ENCODE peak calls at places on chromosomes 4 and X, in four cellular contexts. L is HepG2, B is GM12878, U is K562. X is an unnamed sample.
A peak's percentile ranks its signal among the peaks of the same experiment; 100 is the strongest.

GRCh38 chr4:140130677-140131076 is 23.3 kb downstream of the MAML3 start:
- DNase-seq in L (no peak), B (no peak), U (no peak), X (peak; percentile 81)

GRCh38 chr4:110196871-110197420 is 1.5 kb downstream of the ELOVL6 start:
- DNase-seq in L (no peak), B (no peak), U (peak; percentile 55), X (no peak)

GRCh38 chrX:112641449-112641848 is 38.3 kb downstream of the LHFPL1 start:
- DNase-seq in L (no peak), B (no peak), U (no peak), X (no peak)

GRCh38 chrX:120457766-120458180 is 11.3 kb downstream of the LAMP2 start:
- DNase-seq in L (no peak), B (peak; percentile 12), U (peak; percentile 31), X (no peak)

GRCh38 chr4:114606240-114606639 is 7.6 kb downstream of the UGT8 start:
- DNase-seq in L (no peak), B (no peak), U (no peak), X (peak; percentile 32)

GRCh38 chr4:111303806-111304205 is 680.9 kb upstream of the PITX2 start:
- DNase-seq in L (no peak), B (no peak), U (no peak), X (no peak)

GRCh38 chrX:69065451-69065850 is 99.8 kb downstream of the PJA1 start:
- DNase-seq in L (no peak), B (no peak), U (no peak), X (no peak)

GRCh38 chrX:281166-281999 is at the start of gene PLCXD1:
- DNase-seq in L (peak; percentile 85), B (no peak), U (peak; percentile 89), X (no peak)

GRCh38 chrX:63508668-63509067 is 157.5 kb upstream of the SPIN4 start:
- DNase-seq in L (no peak), B (no peak), U (no peak), X (no peak)

GRCh38 chrX:63503541-63503940 is 152.4 kb upstream of the SPIN4 start:
- DNase-seq in L (no peak), B (no peak), U (no peak), X (no peak)

GRCh38 chrX:63511361-63511760 is 160.2 kb upstream of the SPIN4 start:
- DNase-seq in L (no peak), B (no peak), U (no peak), X (no peak)

DNA sequence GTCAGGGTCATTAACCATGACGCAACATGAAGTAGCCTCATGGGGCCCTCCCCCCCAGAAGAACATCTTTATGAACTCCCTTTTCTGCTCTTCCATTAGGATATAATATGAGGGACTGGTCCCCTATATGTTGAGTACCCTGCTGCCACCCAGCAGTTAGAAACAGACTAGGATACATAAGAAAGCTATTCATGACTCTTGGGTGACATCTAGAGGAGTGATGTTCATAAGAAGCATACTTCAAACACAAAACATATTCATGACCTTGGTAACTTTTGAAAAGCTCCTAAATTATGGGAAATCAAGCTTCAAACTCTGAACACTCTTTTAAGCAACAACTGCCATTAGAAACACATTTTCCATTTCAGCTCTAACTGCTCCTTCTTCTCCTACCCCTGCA is 155.2 kb upstream of the SPIN4 start:
- DNase-seq in L (peak; percentile 15), B (no peak), U (peak; percentile 44), X (peak; percentile 15)
- TF ChIP-seq RAD21 in L (no peak), B (peak; percentile 52), U (peak; percentile 35), X (peak; percentile 61)

GRCh38 chrX:152640039-152640818 is 2.5 kb downstream of the GABRQ start:
- DNase-seq in L (no peak), B (no peak), U (peak; percentile 80), X (no peak)

GRCh38 chrX:152639426-152639825 is 1.7 kb downstream of the GABRQ start:
- DNase-seq in L (no peak), B (no peak), U (no peak), X (no peak)

GRCh38 chrX:152642931-152643525 is 5.3 kb downstream of the GABRQ start:
- DNase-seq in L (no peak), B (no peak), U (no peak), X (no peak)

GRCh38 chrX:152641256-152641875 is 3.7 kb downstream of the GABRQ start:
- DNase-seq in L (no peak), B (no peak), U (no peak), X (no peak)

GRCh38 chrX:152641996-152642395 is 4.3 kb downstream of the GABRQ start:
- DNase-seq in L (no peak), B (no peak), U (peak; percentile 63), X (no peak)
- TF ChIP-seq RAD21 in L (no peak), B (peak; percentile 59), U (peak; percentile 66), X (peak; percentile 53)

DNA sequence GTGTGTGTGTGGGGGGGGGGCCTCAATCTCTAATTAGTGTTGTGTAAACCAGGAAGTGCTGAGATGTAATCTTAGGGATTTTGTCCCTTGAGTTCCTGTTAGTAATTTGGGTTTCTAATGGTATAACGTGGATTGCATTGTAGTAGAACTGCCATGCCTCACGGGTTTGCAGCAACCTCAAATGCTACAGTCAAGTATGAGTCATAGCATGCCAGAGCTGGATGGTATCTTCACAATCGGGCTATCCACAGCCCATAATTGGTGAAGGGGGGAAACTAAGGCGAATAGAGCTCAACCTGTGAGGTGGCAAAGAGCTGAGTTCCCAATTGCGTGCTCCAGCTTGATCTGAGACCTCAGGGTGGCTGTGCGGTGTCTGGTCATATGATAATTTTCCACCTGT is 2.2 kb upstream of the FMR1NB start:
- DNase-seq in L (no peak), B (no peak), U (no peak), X (no peak)
- TF ChIP-seq RAD21 in L (no peak), B (no peak), U (no peak), X (no peak)

DNA sequence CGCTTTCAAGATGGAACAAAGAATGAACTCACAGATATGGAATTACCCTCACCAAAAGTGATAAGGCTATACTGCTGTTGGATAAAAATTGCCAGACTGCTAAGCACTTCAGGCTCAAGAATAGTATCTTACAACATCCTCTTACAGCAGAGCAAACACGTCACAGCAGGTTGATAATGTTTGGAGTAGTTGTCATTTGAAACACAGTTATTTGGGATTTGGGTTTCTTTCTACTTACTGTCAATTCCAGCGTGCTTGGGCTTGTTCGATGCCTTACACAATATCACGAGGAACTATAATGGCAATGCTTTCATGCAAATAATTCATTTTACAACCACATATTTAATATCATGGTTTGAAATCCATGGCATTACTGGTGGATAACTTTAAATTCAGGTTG is 1223.7 kb upstream of the AGA start:
- DNase-seq in L (no peak), B (no peak), U (no peak), X (no peak)
- TF ChIP-seq RAD21 in L (no peak), B (no peak), U (no peak), X (no peak)

GRCh38 chr4:125704726-125705125 is 390.0 kb downstream of the FAT4 start:
- DNase-seq in L (no peak), B (no peak), U (no peak), X (no peak)
- TF ChIP-seq RAD21 in L (no peak), B (no peak), U (no peak), X (no peak)

DNA sequence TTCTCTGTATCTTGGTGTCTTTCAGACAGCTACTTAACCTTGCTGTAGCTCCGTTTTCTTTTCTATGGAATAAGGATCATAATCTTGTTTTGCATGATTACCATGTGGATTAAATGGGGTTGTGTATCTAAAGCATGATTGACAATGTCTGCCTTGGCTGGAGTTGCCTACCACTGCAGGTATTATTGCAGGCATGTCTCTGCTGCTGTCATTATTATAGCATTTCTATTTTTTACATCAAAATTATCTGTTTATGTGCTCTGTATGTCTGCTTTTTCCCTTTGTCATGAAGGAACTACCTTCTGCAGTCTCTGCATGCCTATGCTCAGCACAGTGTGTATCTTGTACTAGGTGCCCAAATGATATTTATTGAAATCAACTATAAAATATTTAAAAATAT is 95.9 kb upstream of the TAPT1 start:
- DNase-seq in L (no peak), B (no peak), U (no peak), X (no peak)
- TF ChIP-seq RAD21 in L (no peak), B (no peak), U (no peak), X (no peak)

GRCh38 chrX:12986164-12986779 is 11.4 kb downstream of the TMSB4X start:
- DNase-seq in L (no peak), B (no peak), U (peak; percentile 72), X (no peak)

GRCh38 chrX:12987340-12987739 is 12.4 kb downstream of the TMSB4X start:
- DNase-seq in L (no peak), B (no peak), U (no peak), X (no peak)

GRCh38 chrX:12985336-12985735 is 10.4 kb downstream of the TMSB4X start:
- DNase-seq in L (no peak), B (no peak), U (no peak), X (no peak)

GRCh38 chrX:12986886-12987285 is 12.0 kb downstream of the TMSB4X start:
- DNase-seq in L (no peak), B (no peak), U (no peak), X (no peak)

GRCh38 chrX:12984629-12985303 is 9.9 kb downstream of the TMSB4X start:
- DNase-seq in L (no peak), B (no peak), U (peak; percentile 56), X (peak; percentile 21)
- TF ChIP-seq RAD21 in L (no peak), B (no peak), U (no peak), X (no peak)

DNA sequence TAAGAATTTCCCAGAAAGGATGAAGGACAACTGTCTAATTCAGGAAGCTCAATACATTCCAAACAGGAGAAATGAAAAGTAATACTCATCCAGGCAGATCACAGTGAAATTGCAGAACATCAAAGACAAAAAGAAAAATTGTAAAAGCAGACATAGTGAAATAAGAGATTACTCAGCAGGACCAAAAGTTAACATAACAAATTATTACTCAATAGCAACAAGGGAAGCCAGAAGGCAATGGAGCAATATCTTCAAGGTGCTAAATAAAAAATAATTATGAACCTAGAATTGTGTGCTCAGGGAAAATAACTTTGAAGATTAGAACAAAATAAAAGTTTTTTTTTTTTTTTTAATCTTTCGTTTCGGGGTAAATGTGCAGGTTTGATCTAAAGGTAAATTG is 30.5 kb upstream of the ENPP6 start:
- DNase-seq in L (no peak), B (no peak), U (no peak), X (no peak)
- TF ChIP-seq RAD21 in L (no peak), B (no peak), U (no peak), X (no peak)

DNA sequence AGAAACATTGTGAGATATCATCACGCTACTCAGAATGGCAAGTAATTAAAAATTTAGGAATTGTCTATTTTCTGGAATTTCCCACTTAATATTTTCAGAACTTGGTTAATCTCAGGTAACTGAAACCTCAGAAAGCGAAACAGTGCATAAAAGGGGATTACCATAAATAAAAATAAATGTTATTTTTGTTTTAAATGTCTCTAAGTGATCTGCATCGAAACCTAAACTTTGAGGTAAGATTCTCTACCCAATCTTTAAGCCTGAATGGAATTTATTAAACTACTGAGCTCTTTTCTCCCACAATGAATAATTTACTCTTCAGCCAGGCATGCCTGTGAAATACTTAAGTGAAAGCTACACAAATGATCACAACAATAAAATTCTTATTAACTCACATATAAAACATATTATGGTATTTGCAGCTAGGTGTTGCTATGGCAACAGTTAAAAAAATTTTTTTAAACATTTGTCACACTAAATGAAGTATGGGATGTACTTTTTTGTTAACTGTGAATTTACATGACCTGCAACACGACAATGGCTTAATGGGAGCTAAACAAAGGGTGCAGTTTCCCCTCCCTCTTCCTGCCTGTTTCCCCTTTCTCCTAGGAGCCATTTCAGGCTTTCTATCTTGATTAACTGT is 220.2 kb upstream of the PRPS2 start:
- DNase-seq in L (no peak), B (no peak), U (no peak), X (no peak)
- TF ChIP-seq RAD21 in L (no peak), B (no peak), U (no peak), X (no peak)

X was measured in HCT116.